ENCODE peak calls at places on chromosomes 1 and 21, in four cellular contexts. One of them, this sample, is unnamed.
A peak's percentile ranks its signal among the peaks of the same experiment; 100 is the strongest.

GRCh38 chr1:160637821-160638539 is 8.9 kb downstream of the SLAMF1 start:
- DNase-seq in IMR-90: no peak
- DNase-seq in H9: no peak
- DNase-seq in neuronal stem cell: no peak
- DNase-seq in this sample: peak; percentile 88

GRCh38 chr1:6554907-6555778 is at the start of gene TAS1R1:
- DNase-seq in IMR-90: no peak
- DNase-seq in H9: no peak
- DNase-seq in neuronal stem cell: no peak
- DNase-seq in this sample: no peak

GRCh38 chr1:213387380-213388015 is 336.5 kb downstream of the RPS6KC1 start:
- DNase-seq in IMR-90: no peak
- DNase-seq in H9: no peak
- DNase-seq in neuronal stem cell: no peak
- DNase-seq in this sample: no peak

GRCh38 chr21:42513151-42513984 is at the start of gene SLC37A1:
- DNase-seq in IMR-90: no peak
- DNase-seq in H9: peak; percentile 65
- DNase-seq in neuronal stem cell: no peak
- DNase-seq in this sample: no peak

GRCh38 chr1:119783354-119784126 is 14.8 kb upstream of the HMGCS2 start:
- DNase-seq in IMR-90: peak; percentile 61
- DNase-seq in H9: no peak
- DNase-seq in neuronal stem cell: no peak
- DNase-seq in this sample: no peak

GRCh38 chr1:228278432-228278941 is 70.6 kb downstream of the OBSCN start:
- DNase-seq in IMR-90: no peak
- DNase-seq in H9: no peak
- DNase-seq in neuronal stem cell: no peak
- DNase-seq in this sample: no peak

GRCh38 chr1:45945426-45945825 is 142.0 kb downstream of the MAST2 start:
- DNase-seq in IMR-90: peak; percentile 59
- DNase-seq in H9: no peak
- DNase-seq in neuronal stem cell: no peak
- DNase-seq in this sample: no peak

GRCh38 chr1:36224537-36225297 is 474 bp downstream of the THRAP3 start:
- DNase-seq in IMR-90: peak; percentile 83
- DNase-seq in H9: peak; percentile 79
- DNase-seq in neuronal stem cell: peak; percentile 66
- DNase-seq in this sample: peak; percentile 95

GRCh38 chr21:44333701-44334636 is 5.2 kb downstream of the CFAP410 start:
- DNase-seq in IMR-90: no peak
- DNase-seq in H9: no peak
- DNase-seq in neuronal stem cell: no peak
- DNase-seq in this sample: no peak

GRCh38 chr1:113178106-113178505 is 105.1 kb downstream of the LRIG2 start:
- DNase-seq in IMR-90: no peak
- DNase-seq in H9: no peak
- DNase-seq in neuronal stem cell: no peak
- DNase-seq in this sample: no peak

GRCh38 chr1:203537806-203538464 is 44.0 kb downstream of the OPTC start:
- DNase-seq in IMR-90: peak; percentile 91
- DNase-seq in H9: no peak
- DNase-seq in neuronal stem cell: no peak
- DNase-seq in this sample: no peak

GRCh38 chr1:236282159-236282716 is 480 bp upstream of the ERO1B start:
- DNase-seq in IMR-90: no peak
- DNase-seq in H9: no peak
- DNase-seq in neuronal stem cell: no peak
- DNase-seq in this sample: no peak

GRCh38 chr1:16231331-16232315 is 5.4 kb downstream of the CPLANE2 start:
- DNase-seq in IMR-90: no peak
- DNase-seq in H9: no peak
- DNase-seq in neuronal stem cell: no peak
- DNase-seq in this sample: no peak

GRCh38 chr21:41643246-41643966 is 123.4 kb downstream of the RIPK4 start:
- DNase-seq in IMR-90: no peak
- DNase-seq in H9: no peak
- DNase-seq in neuronal stem cell: no peak
- DNase-seq in this sample: no peak

GRCh38 chr1:29713857-29714256 is 477.5 kb downstream of the PTPRU start:
- DNase-seq in IMR-90: peak; percentile 10
- DNase-seq in H9: no peak
- DNase-seq in neuronal stem cell: no peak
- DNase-seq in this sample: no peak

GRCh38 chr1:206923009-206923960 is 1.5 kb upstream of the FCMR start:
- DNase-seq in IMR-90: no peak
- DNase-seq in H9: no peak
- DNase-seq in neuronal stem cell: no peak
- DNase-seq in this sample: no peak

GRCh38 chr1:161207173-161207572 is 5.0 kb downstream of the NDUFS2 start:
- DNase-seq in IMR-90: peak; percentile 72
- DNase-seq in H9: no peak
- DNase-seq in neuronal stem cell: no peak
- DNase-seq in this sample: no peak

GRCh38 chr21:44925027-44925755 is 4.5 kb upstream of the ITGB2 start:
- DNase-seq in IMR-90: peak; percentile 64
- DNase-seq in H9: no peak
- DNase-seq in neuronal stem cell: no peak
- DNase-seq in this sample: no peak

GRCh38 chr1:45032833-45033232 is 20.8 kb downstream of the UROD start:
- DNase-seq in IMR-90: no peak
- DNase-seq in H9: no peak
- DNase-seq in neuronal stem cell: no peak
- DNase-seq in this sample: no peak

GRCh38 chr1:187624812-187625542 is 796.2 kb downstream of the PLA2G4A start:
- DNase-seq in IMR-90: peak; percentile 44
- DNase-seq in H9: no peak
- DNase-seq in neuronal stem cell: no peak
- DNase-seq in this sample: peak; percentile 17

GRCh38 chr1:76239470-76239918 is 164.9 kb downstream of the ST6GALNAC3 start:
- DNase-seq in IMR-90: no peak
- DNase-seq in H9: no peak
- DNase-seq in neuronal stem cell: no peak
- DNase-seq in this sample: peak; percentile 46

GRCh38 chr1:203286161-203286984 is 18.9 kb upstream of the BTG2 start:
- DNase-seq in IMR-90: no peak
- DNase-seq in H9: no peak
- DNase-seq in neuronal stem cell: no peak
- DNase-seq in this sample: peak; percentile 41

GRCh38 chr1:22137006-22137720 is 5.7 kb downstream of the WNT4 start:
- DNase-seq in IMR-90: peak; percentile 16
- DNase-seq in H9: peak; percentile 57
- DNase-seq in neuronal stem cell: no peak
- DNase-seq in this sample: peak; percentile 74
- H3K18ac ChIP-seq in IMR-90: no peak overlapping the region
- H3K18ac ChIP-seq in H9: no peak overlapping the region
- H3K18ac ChIP-seq in neuronal stem cell: no peak overlapping the region
- H3K18ac ChIP-seq in this sample: no peak overlapping the region

GRCh38 chr1:22349302-22350043 is 102.2 kb upstream of the ZBTB40 start:
- DNase-seq in IMR-90: no peak
- DNase-seq in H9: no peak
- DNase-seq in neuronal stem cell: no peak
- DNase-seq in this sample: no peak

GRCh38 chr1:22350171-22350961 is 101.3 kb upstream of the ZBTB40 start:
- DNase-seq in IMR-90: no peak
- DNase-seq in H9: peak; percentile 63
- DNase-seq in neuronal stem cell: no peak
- DNase-seq in this sample: peak; percentile 39

GRCh38 chr1:22351757-22352080 is 99.9 kb upstream of the ZBTB40 start:
- DNase-seq in IMR-90: no peak
- DNase-seq in H9: no peak
- DNase-seq in neuronal stem cell: no peak
- DNase-seq in this sample: no peak

GRCh38 chr1:22352896-22353295 is 98.8 kb upstream of the ZBTB40 start:
- DNase-seq in IMR-90: no peak
- DNase-seq in H9: no peak
- DNase-seq in neuronal stem cell: no peak
- DNase-seq in this sample: no peak

GRCh38 chr1:22350987-22351756 is 100.5 kb upstream of the ZBTB40 start:
- DNase-seq in IMR-90: no peak
- DNase-seq in H9: no peak
- DNase-seq in neuronal stem cell: no peak
- DNase-seq in this sample: peak; percentile 19
- H3K18ac ChIP-seq in IMR-90: no peak overlapping the region
- H3K18ac ChIP-seq in H9: no peak overlapping the region
- H3K18ac ChIP-seq in neuronal stem cell: peak overlapping the region; percentile 23
- H3K18ac ChIP-seq in this sample: no peak overlapping the region

GRCh38 chr1:26771643-26772321 is 16.0 kb upstream of the PIGV start:
- DNase-seq in IMR-90: peak; percentile 99
- DNase-seq in H9: no peak
- DNase-seq in neuronal stem cell: no peak
- DNase-seq in this sample: peak; percentile 95

GRCh38 chr1:26772687-26773086 is 15.1 kb upstream of the PIGV start:
- DNase-seq in IMR-90: peak; percentile 99
- DNase-seq in H9: no peak
- DNase-seq in neuronal stem cell: no peak
- DNase-seq in this sample: peak; percentile 71

GRCh38 chr1:26768755-26769154 is 19.0 kb upstream of the PIGV start:
- DNase-seq in IMR-90: peak; percentile 76
- DNase-seq in H9: no peak
- DNase-seq in neuronal stem cell: no peak
- DNase-seq in this sample: no peak

GRCh38 chr1:26774462-26774861 is 13.3 kb upstream of the PIGV start:
- DNase-seq in IMR-90: no peak
- DNase-seq in H9: no peak
- DNase-seq in neuronal stem cell: no peak
- DNase-seq in this sample: no peak

GRCh38 chr1:26771285-26771642 is 16.5 kb upstream of the PIGV start:
- DNase-seq in IMR-90: no peak
- DNase-seq in H9: no peak
- DNase-seq in neuronal stem cell: no peak
- DNase-seq in this sample: no peak
- H3K18ac ChIP-seq in IMR-90: peak overlapping the region; percentile 8
- H3K18ac ChIP-seq in H9: no peak overlapping the region
- H3K18ac ChIP-seq in neuronal stem cell: no peak overlapping the region
- H3K18ac ChIP-seq in this sample: no peak overlapping the region

DNA sequence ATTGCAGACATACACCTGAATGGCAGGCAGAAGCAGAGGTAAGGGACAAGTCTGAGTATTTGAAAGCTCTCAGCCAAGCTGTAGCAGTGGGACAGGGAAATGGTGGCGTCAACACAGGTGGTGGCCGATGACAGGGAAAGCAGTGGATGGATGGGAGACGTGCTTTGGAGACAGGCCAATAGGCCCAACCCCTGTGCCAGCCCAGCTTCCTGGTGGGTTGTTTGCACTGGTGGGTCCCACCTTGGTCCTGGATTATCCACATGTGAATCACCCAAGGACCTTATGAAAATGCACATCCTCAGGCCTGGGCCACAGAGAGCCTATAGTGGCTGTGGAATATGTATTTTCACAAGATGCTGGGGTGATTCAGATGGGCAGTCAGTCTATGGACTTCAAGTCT is 203.7 kb upstream of the VAMP3 start:
- DNase-seq in IMR-90: no peak
- DNase-seq in H9: no peak
- DNase-seq in neuronal stem cell: no peak
- DNase-seq in this sample: no peak
- H3K18ac ChIP-seq in IMR-90: no peak overlapping the region
- H3K18ac ChIP-seq in H9: no peak overlapping the region
- H3K18ac ChIP-seq in neuronal stem cell: peak overlapping the region; percentile 36
- H3K18ac ChIP-seq in this sample: no peak overlapping the region

GRCh38 chr21:17673261-17674020 is 60.7 kb upstream of the BTG3 start:
- DNase-seq in IMR-90: no peak
- DNase-seq in H9: no peak
- DNase-seq in neuronal stem cell: no peak
- DNase-seq in this sample: peak; percentile 66

GRCh38 chr21:17674106-17674505 is 61.4 kb upstream of the BTG3 start:
- DNase-seq in IMR-90: no peak
- DNase-seq in H9: no peak
- DNase-seq in neuronal stem cell: no peak
- DNase-seq in this sample: no peak

GRCh38 chr21:17668479-17668878 is 55.8 kb upstream of the BTG3 start:
- DNase-seq in IMR-90: no peak
- DNase-seq in H9: no peak
- DNase-seq in neuronal stem cell: no peak
- DNase-seq in this sample: no peak

GRCh38 chr21:17667256-17667655 is 54.6 kb upstream of the BTG3 start:
- DNase-seq in IMR-90: no peak
- DNase-seq in H9: peak; percentile 76
- DNase-seq in neuronal stem cell: no peak
- DNase-seq in this sample: no peak

DNA sequence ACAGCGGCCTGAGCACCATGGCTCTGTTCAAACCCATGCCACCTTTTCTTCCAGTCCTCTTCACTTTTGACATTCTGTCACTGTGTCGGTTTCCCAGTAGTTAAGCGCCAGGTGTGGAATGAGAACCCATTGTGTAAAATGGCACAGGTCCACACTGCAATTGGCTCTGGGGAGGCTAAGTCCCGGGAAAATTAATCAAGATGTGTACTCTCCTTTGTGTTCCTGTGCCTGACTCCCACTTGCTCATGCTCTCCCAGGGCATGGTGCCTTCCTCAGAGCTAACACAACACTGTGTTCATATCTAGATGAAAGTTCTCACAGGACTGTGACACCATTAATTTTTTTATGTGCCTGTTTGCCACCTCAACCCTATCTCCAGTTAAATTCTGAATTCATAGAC is 59.0 kb upstream of the BTG3 start:
- DNase-seq in IMR-90: no peak
- DNase-seq in H9: no peak
- DNase-seq in neuronal stem cell: no peak
- DNase-seq in this sample: no peak
- H3K18ac ChIP-seq in IMR-90: no peak overlapping the region
- H3K18ac ChIP-seq in H9: no peak overlapping the region
- H3K18ac ChIP-seq in neuronal stem cell: no peak overlapping the region
- H3K18ac ChIP-seq in this sample: no peak overlapping the region

GRCh38 chr1:230086152-230086551 is 19.1 kb downstream of the GALNT2 start:
- DNase-seq in IMR-90: no peak
- DNase-seq in H9: peak; percentile 28
- DNase-seq in neuronal stem cell: no peak
- DNase-seq in this sample: peak; percentile 38

GRCh38 chr1:230087722-230088115 is 20.7 kb downstream of the GALNT2 start:
- DNase-seq in IMR-90: no peak
- DNase-seq in H9: no peak
- DNase-seq in neuronal stem cell: no peak
- DNase-seq in this sample: no peak

GRCh38 chr1:230091473-230092231 is 24.6 kb downstream of the GALNT2 start:
- DNase-seq in IMR-90: peak; percentile 66
- DNase-seq in H9: no peak
- DNase-seq in neuronal stem cell: no peak
- DNase-seq in this sample: no peak

GRCh38 chr1:230087034-230087721 is 20.1 kb downstream of the GALNT2 start:
- DNase-seq in IMR-90: no peak
- DNase-seq in H9: peak; percentile 8
- DNase-seq in neuronal stem cell: no peak
- DNase-seq in this sample: no peak

DNA sequence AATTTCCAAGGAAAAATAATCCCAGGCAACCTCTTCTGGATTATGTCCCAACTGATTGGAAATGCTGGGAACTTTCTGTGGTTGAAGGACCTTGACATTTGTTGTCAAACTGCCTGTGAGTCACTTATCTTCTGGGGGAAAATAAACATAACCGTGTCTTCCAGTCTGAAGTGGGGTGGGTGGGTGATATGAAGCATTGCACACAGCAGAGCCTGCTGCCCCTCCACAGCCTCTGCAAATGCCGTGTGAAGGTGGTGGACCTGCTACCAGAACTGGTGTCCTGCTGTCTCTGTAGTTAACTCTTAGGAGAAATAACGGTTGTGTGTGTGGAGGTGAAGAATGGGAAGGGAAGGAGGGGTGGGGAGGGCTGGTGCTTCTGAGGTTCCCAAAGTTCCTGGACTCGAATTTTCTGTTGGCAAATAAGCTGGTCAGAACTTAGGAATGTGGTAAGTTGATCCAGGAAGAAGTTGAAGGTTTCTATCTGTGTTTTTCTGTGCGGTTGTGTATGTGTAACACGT is 23.2 kb downstream of the GALNT2 start:
- DNase-seq in IMR-90: peak; percentile 87
- DNase-seq in H9: no peak
- DNase-seq in neuronal stem cell: no peak
- DNase-seq in this sample: no peak
- H3K18ac ChIP-seq in IMR-90: peak overlapping the region; percentile 88
- H3K18ac ChIP-seq in H9: no peak overlapping the region
- H3K18ac ChIP-seq in neuronal stem cell: no peak overlapping the region
- H3K18ac ChIP-seq in this sample: no peak overlapping the region